ENCODE peak calls at places on chromosomes 2 and 18, in nine cellular contexts. L is SW480; S is NCI-H1417; O is HepG2; B is GDM1; U is fibroblast of the aortic adventitia; R is activated naive CD4-positive, alpha-beta T cell; T is T-cell; P is central memory CD4-positive, alpha-beta T cell. A is an unnamed sample.

GRCh38 chr2:12341919-12342318 is 374.8 kb upstream of the TRIB2 start:
- DNase-seq in L (no peak), S (no peak), O (no peak), B (no peak), U (no peak), R (no peak), T (no peak), P (no peak), A (no peak)

GRCh38 chr2:172373761-172374160 is 53.6 kb upstream of the ITGA6 start:
- DNase-seq in L (peak), S (no peak), O (no peak), B (no peak), U (no peak), R (no peak), T (no peak), P (no peak), A (no peak)

GRCh38 chr18:59172664-59173249 is 33.1 kb downstream of the SEC11C start:
- DNase-seq in L (peak), S (no peak), O (no peak), B (no peak), U (no peak), R (no peak), T (no peak), P (no peak), A (no peak)

GRCh38 chr2:128315829-128316776 is 2.6 kb downstream of the HS6ST1 start:
- DNase-seq in L (no peak), S (no peak), O (no peak), B (no peak), U (peak), R (no peak), T (no peak), P (no peak), A (no peak)

GRCh38 chr18:58060254-58060653 is 16.2 kb downstream of the NEDD4L start:
- DNase-seq in L (no peak), S (no peak), O (no peak), B (no peak), U (no peak), R (no peak), T (no peak), P (no peak), A (no peak)

GRCh38 chr2:112048887-112049286 is 6.2 kb upstream of the TMEM87B start:
- DNase-seq in L (peak), S (peak), O (peak), B (peak), U (peak), R (no peak), T (no peak), P (peak), A (peak)

GRCh38 chr2:143581134-143581533 is 451.9 kb downstream of the ARHGAP15 start:
- DNase-seq in L (no peak), S (no peak), O (no peak), B (no peak), U (no peak), R (no peak), T (no peak), P (no peak), A (no peak)

GRCh38 chr18:37219257-37219656 is 346.3 kb downstream of the CELF4 start:
- DNase-seq in L (no peak), S (no peak), O (no peak), B (no peak), U (no peak), R (no peak), T (no peak), P (no peak), A (no peak)

GRCh38 chr2:31980674-31981356 is 30.0 kb downstream of the MEMO1 start:
- DNase-seq in L (peak), S (no peak), O (peak), B (peak), U (peak), R (no peak), T (no peak), P (no peak), A (peak)

GRCh38 chr2:38731684-38732221 is 19.4 kb downstream of the SRSF7 start:
- DNase-seq in L (no peak), S (no peak), O (peak), B (no peak), U (no peak), R (no peak), T (no peak), P (no peak), A (no peak)

GRCh38 chr2:45963816-45964215 is 312.3 kb downstream of the PRKCE start:
- DNase-seq in L (no peak), S (no peak), O (no peak), B (no peak), U (no peak), R (no peak), T (no peak), P (no peak), A (no peak)

GRCh38 chr2:203685081-203685621 is 21.3 kb upstream of the CD28 start:
- DNase-seq in L (no peak), S (no peak), O (no peak), B (no peak), U (peak), R (no peak), T (no peak), P (no peak), A (peak)

GRCh38 chr2:68124321-68124720 is 33.4 kb upstream of the PNO1 start:
- DNase-seq in L (no peak), S (no peak), O (no peak), B (no peak), U (peak), R (no peak), T (no peak), P (no peak), A (no peak)

GRCh38 chr18:64405161-64405560 is 256.3 kb upstream of the LINC00305 start:
- DNase-seq in L (no peak), S (peak), O (no peak), B (no peak), U (no peak), R (no peak), T (no peak), P (no peak), A (no peak)

GRCh38 chr18:48599391-48599790 is 60.6 kb downstream of the CTIF start:
- DNase-seq in L (no peak), S (no peak), O (no peak), B (no peak), U (no peak), R (no peak), T (no peak), P (no peak), A (no peak)

GRCh38 chr2:171109020-171109419 is 51.7 kb downstream of the TLK1 start:
- DNase-seq in L (no peak), S (no peak), O (no peak), B (no peak), U (no peak), R (no peak), T (no peak), P (no peak), A (no peak)

GRCh38 chr2:99140860-99141109 is 722 bp upstream of the C2orf15 start:
- DNase-seq in L (no peak), S (no peak), O (no peak), B (no peak), U (no peak), R (no peak), T (no peak), P (no peak), A (peak)

GRCh38 chr18:14746897-14747296 is 1.1 kb upstream of the ANKRD30B start:
- DNase-seq in L (no peak), S (no peak), O (no peak), B (no peak), U (no peak), R (no peak), T (no peak), P (no peak), A (no peak)

GRCh38 chr2:190382851-190383250 is 25.3 kb upstream of the MFSD6 start:
- DNase-seq in L (peak), S (peak), O (peak), B (peak), U (peak), R (no peak), T (peak), P (peak), A (no peak)

A was measured in H54.